ENCODE peak calls at places on chromosomes 4 and X, in six cellular contexts. G is left lung, X is mesendoderm, U is body of pancreas, D is left ventricle myocardium inferior, L is esophagus muscularis mucosa. I is an unnamed sample. For H3K4me1, the result is how much of the 10 kb centered on the place peaks cover.

GRCh38 chrX:16560173-16560572 is 89.8 kb upstream of the S100G start:
- DNase-seq in U (no peak), D (no peak), X (no peak), G (no peak), L (no peak), I (no peak)

GRCh38 chr4:121168865-121169281 is 4.8 kb upstream of the TNIP3 start:
- DNase-seq in L (no peak), G (no peak), D (no peak), X (no peak), U (no peak), I (no peak)

GRCh38 chrX:17022205-17022604 is 75.7 kb downstream of the REPS2 start:
- DNase-seq in G (no peak), U (no peak), L (no peak), D (no peak), X (no peak), I (no peak)

GRCh38 chrX:781216-782211 is 150.9 kb downstream of the SHOX start:
- DNase-seq in D (no peak), G (no peak), L (no peak), X (no peak), U (no peak), I (no peak)

GRCh38 chr4:156158747-156159146 is 205.1 kb upstream of the CTSO start:
- DNase-seq in D (no peak), U (no peak), G (no peak), L (no peak), X (no peak), I (no peak)

GRCh38 chr4:21921526-21922180 is 26.9 kb downstream of the KCNIP4 start:
- DNase-seq in D (no peak), U (no peak), X (peak), G (no peak), L (no peak), I (no peak)

GRCh38 chr4:123667496-123667895 is 270.9 kb downstream of the SPRY1 start:
- DNase-seq in X (no peak), U (no peak), D (no peak), G (no peak), L (no peak), I (no peak)

GRCh38 chr4:108166038-108166437 is 2.7 kb downstream of the LEF1 start:
- DNase-seq in L (no peak), D (no peak), X (no peak), U (no peak), G (no peak), I (no peak)

GRCh38 chr4:74539043-74539790 is 94.3 kb downstream of the AREG start:
- DNase-seq in G (no peak), L (no peak), U (no peak), D (no peak), X (no peak), I (no peak)

GRCh38 chrX:41177297-41177696 is 92.1 kb downstream of the USP9X start:
- DNase-seq in U (no peak), D (no peak), G (no peak), X (no peak), L (no peak), I (no peak)

GRCh38 chr4:7708981-7709380 is 230.7 kb downstream of the AFAP1 start:
- DNase-seq in X (no peak), U (no peak), G (no peak), L (no peak), D (no peak), I (no peak)

GRCh38 chrX:66731398-66731797 is 92.5 kb upstream of the EDA2R start:
- DNase-seq in D (no peak), X (peak), G (no peak), U (no peak), L (no peak), I (no peak)

GRCh38 chr4:25011135-25011866 is 19.4 kb downstream of the LGI2 start:
- DNase-seq in L (no peak), U (peak), X (no peak), D (no peak), G (no peak), I (no peak)

GRCh38 chr4:153651041-153651960 is 32.8 kb upstream of the TLR2 start:
- DNase-seq in D (peak), G (peak), L (no peak), X (peak), U (peak), I (peak)

GRCh38 chr4:20532871-20533870 is 167.1 kb upstream of the PACRGL start:
- DNase-seq in D (no peak), X (no peak), G (no peak), L (no peak), U (no peak), I (no peak)

GRCh38 chr4:20603671-20604313 is 96.5 kb upstream of the PACRGL start:
- DNase-seq in U (no peak), G (no peak), D (no peak), X (no peak), L (no peak), I (no peak)

GRCh38 chrX:119984652-119985051 is 41.1 kb upstream of the NKAP start:
- DNase-seq in X (no peak), G (no peak), L (no peak), D (no peak), U (peak), I (no peak)

GRCh38 chrX:1242901-1243402 is 25.7 kb upstream of the CSF2RA start:
- DNase-seq in L (no peak), X (peak), U (no peak), G (no peak), D (no peak), I (no peak)

GRCh38 chr4:30630431-30630830 is 89.7 kb upstream of the PCDH7 start:
- DNase-seq in G (no peak), D (no peak), U (no peak), X (no peak), L (no peak), I (no peak)

GRCh38 chr4:143410015-143410414 is 73.3 kb downstream of the GAB1 start:
- DNase-seq in U (no peak), D (no peak), L (no peak), X (no peak), G (no peak), I (no peak)

GRCh38 chr4:145679520-145679919 is 426 bp upstream of the C4orf51 start:
- DNase-seq in D (peak), U (peak), X (peak), L (no peak), G (peak), I (no peak)

GRCh38 chr4:128519163-128519810 is 231.7 kb upstream of the PGRMC2 start:
- DNase-seq in U (peak), L (no peak), G (no peak), X (no peak), D (peak), I (no peak)

GRCh38 chrX:15128838-15129237 is 141.0 kb downstream of the ASB9 start:
- DNase-seq in X (no peak), D (no peak), L (no peak), G (no peak), U (no peak), I (no peak)

GRCh38 chr4:150244600-150244999 is 166.4 kb downstream of the DCLK2 start:
- DNase-seq in X (no peak), G (no peak), D (no peak), L (no peak), U (peak), I (no peak)

GRCh38 chr4:178306565-178306964 is 864.3 kb upstream of the AGA start:
- DNase-seq in D (no peak), X (peak), L (no peak), U (no peak), G (no peak), I (no peak)

GRCh38 chr4:168815373-168816345 is 194.4 kb downstream of the CBR4 start:
- DNase-seq in G (no peak), U (no peak), X (no peak), L (no peak), D (no peak), I (no peak)

GRCh38 chr4:174215936-174216699 is 67.3 kb downstream of the FBXO8 start:
- DNase-seq in U (no peak), D (no peak), X (peak), L (no peak), G (no peak), I (no peak)
- H3K4me1 ChIP-seq in U (under half), D (half or more), X (under half), L (half or more), G (under half), I (under half)

DNA sequence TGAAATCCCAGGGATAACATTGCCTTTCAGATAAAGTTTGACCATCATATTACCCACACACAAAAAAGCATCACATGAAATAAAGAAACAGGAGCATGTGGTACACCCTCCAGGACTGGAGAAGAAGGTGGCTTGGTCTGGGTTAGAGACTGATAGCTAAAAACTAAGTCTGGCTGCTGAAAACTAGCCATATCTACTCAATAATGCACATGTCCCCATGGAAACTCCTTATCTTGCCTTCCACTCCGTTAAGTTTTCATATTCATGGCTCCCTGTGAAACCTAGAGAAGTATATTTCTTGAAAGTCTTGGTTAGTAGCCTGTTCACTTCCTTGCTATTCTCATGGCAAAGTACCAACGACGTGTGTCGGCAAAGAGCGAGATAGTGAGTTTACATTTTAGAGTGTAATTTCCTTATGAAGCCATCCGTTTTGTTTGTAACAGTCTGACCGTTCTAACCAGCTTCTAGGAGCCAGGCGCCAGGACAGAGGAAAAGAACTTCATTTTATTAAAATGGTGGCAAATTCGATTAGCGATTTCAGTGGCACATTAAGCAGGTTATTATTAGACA is 6.7 kb upstream of the DCTD start:
- DNase-seq in L (no peak), U (no peak), X (no peak), G (no peak), D (no peak), I (no peak)
- H3K27ac ChIP-seq in L (no peak), U (no peak), X (no peak), G (no peak), D (no peak), I (no peak)

DNA sequence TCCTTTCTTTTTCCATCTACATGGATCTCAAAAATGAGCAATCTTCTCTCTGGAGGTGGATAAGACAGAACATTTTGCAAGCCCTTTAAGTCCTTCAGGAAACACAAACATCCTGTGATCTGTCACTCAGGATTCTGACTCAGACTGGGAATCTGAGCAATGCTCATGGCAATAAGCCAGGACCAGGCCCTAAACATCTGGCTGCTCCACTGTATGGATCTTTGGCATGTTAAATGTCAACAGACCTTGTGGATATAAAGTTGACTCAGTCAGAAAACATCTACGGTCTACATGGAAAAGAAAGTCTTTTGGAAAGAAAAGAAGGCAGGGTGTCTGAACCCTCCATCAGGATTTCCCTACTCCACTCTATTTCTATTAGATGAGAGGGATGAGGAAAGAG is 17.8 kb upstream of the CHIC2 start:
- DNase-seq in U (no peak), G (no peak), X (no peak), L (no peak), D (no peak), I (no peak)
- H3K4me1 ChIP-seq in U (under half), G (under half), X (under half), L (under half), D (under half), I (under half)

DNA sequence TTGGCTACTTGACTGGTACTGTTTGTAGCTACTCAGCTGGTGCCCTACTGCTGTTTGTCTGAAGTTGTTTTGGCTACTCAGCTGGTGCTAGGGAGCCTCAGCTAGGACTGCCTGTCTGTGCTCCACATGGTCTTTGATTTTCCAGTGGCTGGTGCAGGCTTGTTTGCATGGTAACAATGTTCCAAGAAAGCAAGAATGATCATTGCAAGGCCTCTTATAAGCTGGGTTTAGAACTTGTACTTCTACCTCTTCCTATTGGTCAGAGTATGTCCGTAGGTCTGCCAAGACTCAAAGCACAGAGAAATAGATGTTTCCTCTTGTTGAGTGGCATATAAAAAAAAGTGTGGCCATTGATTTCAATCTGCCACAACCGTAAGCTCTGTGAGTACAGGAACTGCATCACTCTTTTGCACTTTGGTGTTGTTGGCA is 17.6 kb downstream of the NFKB1 start:
- DNase-seq in U (peak), G (no peak), L (no peak), X (no peak), D (no peak), I (no peak)
- H3K27ac ChIP-seq in U (no peak), G (no peak), L (no peak), X (no peak), D (no peak), I (no peak)

GRCh38 chrX:100410901-100411801 is 1.1 kb upstream of the PCDH19 start:
- DNase-seq in U (peak), X (no peak), D (no peak), G (no peak), L (no peak), I (no peak)

GRCh38 chrX:100411802-100412333 is 1.8 kb upstream of the PCDH19 start:
- DNase-seq in X (no peak), U (no peak), D (no peak), G (no peak), L (no peak), I (no peak)

GRCh38 chrX:100408643-100409315 is 1.3 kb downstream of the PCDH19 start:
- DNase-seq in G (no peak), D (no peak), L (no peak), X (no peak), U (no peak), I (no peak)

GRCh38 chrX:100409316-100410082 is 574 bp downstream of the PCDH19 start:
- DNase-seq in U (no peak), G (no peak), D (no peak), X (no peak), L (no peak), I (no peak)

DNA sequence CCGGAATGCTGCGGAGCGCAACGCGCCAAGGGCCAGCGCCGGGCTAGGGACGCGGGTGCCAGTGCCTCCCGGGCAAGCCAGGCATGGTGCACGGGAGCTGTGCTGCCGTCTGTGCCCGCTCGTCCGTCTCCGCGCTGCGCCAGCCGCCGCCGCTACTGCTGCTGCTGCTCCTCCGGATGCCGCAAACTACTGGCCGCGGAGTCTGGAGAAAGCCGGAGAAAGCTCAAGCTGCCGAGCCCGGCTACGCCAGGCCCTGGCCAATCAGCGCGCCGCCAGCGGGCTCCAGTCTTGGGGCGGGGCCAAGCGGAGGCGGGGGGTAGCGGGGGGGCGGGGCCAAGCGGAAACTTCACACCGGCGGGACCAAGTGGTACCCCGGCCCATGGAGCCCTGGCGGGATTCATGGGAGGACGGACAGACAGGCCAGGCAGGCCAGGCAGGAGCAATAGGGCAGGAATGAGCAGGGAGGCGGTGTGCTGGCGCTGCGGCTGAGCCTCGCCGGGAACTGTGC is at the start of gene PCDH19:
- DNase-seq in D (peak), X (peak), G (peak), U (peak), L (no peak), I (no peak)
- H3K4me1 ChIP-seq in D (under half), X (under half), G (under half), U (under half), L (under half), I (under half)

GRCh38 chr4:139210486-139210885 is 33.5 kb upstream of the ELF2 start:
- DNase-seq in D (peak), L (no peak), U (no peak), G (no peak), X (no peak), I (no peak)

GRCh38 chr4:139208404-139208945 is 31.5 kb upstream of the ELF2 start:
- DNase-seq in D (no peak), L (no peak), U (no peak), X (no peak), G (no peak), I (no peak)

GRCh38 chr4:139207247-139207646 is 30.2 kb upstream of the ELF2 start:
- DNase-seq in U (no peak), X (no peak), G (no peak), L (no peak), D (no peak), I (no peak)

GRCh38 chr4:139209470-139210063 is 32.5 kb upstream of the ELF2 start:
- DNase-seq in G (no peak), D (no peak), U (no peak), X (no peak), L (no peak), I (no peak)

DNA sequence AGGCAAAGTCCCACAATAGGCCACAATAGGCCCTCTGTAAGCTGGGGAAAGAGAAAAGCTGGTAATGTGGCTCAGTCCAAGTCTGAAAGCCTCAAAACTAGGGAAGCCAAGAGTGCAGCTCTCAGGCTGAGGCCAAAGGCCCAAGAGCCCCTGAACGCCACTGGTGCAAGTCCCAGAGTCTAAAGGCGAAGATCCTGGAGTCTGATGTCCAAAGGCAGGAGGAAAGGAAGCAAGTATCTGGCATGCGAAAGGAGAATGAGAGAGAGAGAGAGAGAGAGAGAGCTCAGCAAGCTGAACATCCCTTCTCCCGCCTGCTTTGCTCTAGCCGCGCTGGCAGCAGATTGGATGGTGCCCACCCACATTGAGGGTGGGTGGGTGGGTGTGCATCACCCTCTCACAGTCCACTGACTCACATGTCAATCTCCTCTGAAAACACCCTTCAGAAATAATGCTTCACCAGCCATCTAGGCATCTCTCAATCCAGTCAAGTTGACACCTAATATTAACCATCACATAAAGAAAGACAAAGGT is 30.9 kb upstream of the ELF2 start:
- DNase-seq in G (no peak), D (no peak), X (no peak), L (no peak), U (no peak), I (no peak)
- H3K27ac ChIP-seq in G (peak), D (peak), X (no peak), L (peak), U (no peak), I (peak)

GRCh38 chr4:2365913-2366210 is 52.6 kb downstream of the ZFYVE28 start:
- DNase-seq in L (no peak), G (no peak), X (no peak), D (no peak), U (no peak), I (no peak)
- H3K4me1 ChIP-seq in L (under half), G (under half), X (under half), D (under half), U (under half), I (under half)

GRCh38 chr4:109655396-109655795 is 47.8 kb downstream of the CASP6 start:
- DNase-seq in X (peak), D (no peak), U (no peak), L (no peak), G (no peak), I (no peak)

GRCh38 chr4:109648997-109649575 is 54.2 kb downstream of the CASP6 start:
- DNase-seq in L (no peak), D (no peak), U (no peak), X (no peak), G (no peak), I (no peak)

GRCh38 chr4:109645874-109646591 is 57.2 kb downstream of the CASP6 start:
- DNase-seq in L (no peak), U (no peak), G (no peak), D (no peak), X (no peak), I (no peak)

GRCh38 chr4:109648266-109648996 is 54.8 kb downstream of the CASP6 start:
- DNase-seq in L (no peak), U (no peak), D (no peak), X (no peak), G (no peak), I (no peak)

GRCh38 chr4:109649872-109650271 is 53.4 kb downstream of the CASP6 start:
- DNase-seq in D (no peak), U (no peak), L (no peak), G (no peak), X (no peak), I (no peak)
- H3K27ac ChIP-seq in D (no peak), U (no peak), L (no peak), G (no peak), X (no peak), I (no peak)